ENCODE peak calls at places on chromosomes 16 and 17, in four cellular contexts. J is WTC11, F is K562, L is SK-N-SH. Z is an unnamed sample.

GRCh38 chr17:40284085-40284713 is 3.5 kb upstream of the CDC6 start:
- DNase-seq in J (no peak), L (no peak), F (no peak), Z (no peak)

GRCh38 chr16:324201-324450 is 28.4 kb downstream of the AXIN1 start:
- DNase-seq in F (no peak), J (no peak), L (no peak), Z (no peak)

GRCh38 chr17:1574697-1575471 is 12.3 kb upstream of the PITPNA start:
- DNase-seq in F (no peak), J (peak), L (peak), Z (no peak)

GRCh38 chr17:17877548-17878358 is 41.0 kb upstream of the SREBF1 start:
- DNase-seq in J (peak), L (peak), F (no peak), Z (no peak)

GRCh38 chr17:72665841-72666518 is 426.5 kb downstream of the SLC39A11 start:
- DNase-seq in L (no peak), J (no peak), F (no peak), Z (no peak)

GRCh38 chr16:81251871-81252270 is 13.4 kb downstream of the BCO1 start:
- DNase-seq in J (no peak), F (no peak), L (no peak), Z (no peak)

GRCh38 chr16:79677799-79678525 is 77.4 kb upstream of the MAF start:
- DNase-seq in L (no peak), F (no peak), J (no peak), Z (no peak)

GRCh38 chr17:51152766-51153209 is 571 bp upstream of the NME1 start:
- DNase-seq in L (peak), F (no peak), J (no peak), Z (peak)

GRCh38 chr16:22317001-22317530 is 19.9 kb downstream of the POLR3E start:
- DNase-seq in J (no peak), F (no peak), L (no peak), Z (no peak)

GRCh38 chr16:30948087-30948955 is 547 bp upstream of the ORAI3 start:
- DNase-seq in L (peak), F (peak), J (peak), Z (peak)

GRCh38 chr17:60529806-60530205 is 3.8 kb upstream of the APPBP2 start:
- DNase-seq in F (no peak), J (no peak), L (no peak), Z (no peak)

GRCh38 chr16:86992587-86992986 is 324.6 kb downstream of the C16orf95 start:
- DNase-seq in L (no peak), F (no peak), J (no peak), Z (no peak)

GRCh38 chr17:42287305-42288077 is 807 bp upstream of the STAT5A start:
- DNase-seq in F (peak), J (no peak), L (peak), Z (no peak)

GRCh38 chr17:32746280-32746679 is 130.6 kb downstream of the MYO1D start:
- DNase-seq in F (no peak), J (no peak), L (no peak), Z (no peak)

GRCh38 chr17:42414782-42415409 is 8.2 kb downstream of the CAVIN1 start:
- DNase-seq in J (no peak), L (no peak), F (no peak), Z (no peak)

GRCh38 chr16:71440669-71441347 is 1.0 kb downstream of the TLE7 start:
- DNase-seq in F (peak), J (peak), L (peak), Z (peak)

GRCh38 chr16:76197925-76198324 is 79.3 kb upstream of the CNTNAP4 start:
- DNase-seq in L (peak), F (no peak), J (no peak), Z (no peak)
- TF ChIP-seq FOXJ3 in L (no peak), F (no peak), J (no peak), Z (no peak)

GRCh38 chr17:5241861-5242671 is 7.4 kb upstream of the SCIMP start:
- DNase-seq in J (no peak), F (no peak), L (no peak), Z (no peak)
- TF ChIP-seq FOXJ3 in J (no peak), F (no peak), L (no peak), Z (no peak)

GRCh38 chr17:76543482-76544122 is 3.8 kb downstream of the PRCD start:
- DNase-seq in L (peak), J (no peak), F (no peak), Z (no peak)
- TF ChIP-seq FOXJ3 in L (peak), J (no peak), F (no peak), Z (no peak)

DNA sequence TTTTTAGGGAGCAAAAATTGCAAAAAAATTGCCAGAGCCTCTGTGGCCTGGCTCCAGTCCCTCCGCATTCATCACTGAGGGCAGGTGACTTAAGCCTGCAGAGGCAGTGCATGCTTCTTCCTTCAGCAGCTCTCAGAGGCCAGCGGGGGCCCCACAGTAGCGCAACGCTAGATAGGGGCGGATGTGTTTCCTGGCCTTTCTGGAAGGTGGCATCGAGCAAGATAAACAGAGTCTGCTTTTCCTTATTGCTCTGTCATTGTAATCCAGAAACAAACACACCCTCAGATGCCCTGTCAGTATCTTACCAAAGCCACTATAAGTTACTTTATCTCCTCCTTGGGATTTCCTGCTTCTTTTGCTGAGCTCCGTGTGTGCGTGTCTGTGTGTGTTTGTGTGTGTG is 75.5 kb upstream of the IRX6 start:
- DNase-seq in F (no peak), L (no peak), J (no peak), Z (no peak)
- TF ChIP-seq FOXJ3 in F (no peak), L (no peak), J (no peak), Z (no peak)

DNA sequence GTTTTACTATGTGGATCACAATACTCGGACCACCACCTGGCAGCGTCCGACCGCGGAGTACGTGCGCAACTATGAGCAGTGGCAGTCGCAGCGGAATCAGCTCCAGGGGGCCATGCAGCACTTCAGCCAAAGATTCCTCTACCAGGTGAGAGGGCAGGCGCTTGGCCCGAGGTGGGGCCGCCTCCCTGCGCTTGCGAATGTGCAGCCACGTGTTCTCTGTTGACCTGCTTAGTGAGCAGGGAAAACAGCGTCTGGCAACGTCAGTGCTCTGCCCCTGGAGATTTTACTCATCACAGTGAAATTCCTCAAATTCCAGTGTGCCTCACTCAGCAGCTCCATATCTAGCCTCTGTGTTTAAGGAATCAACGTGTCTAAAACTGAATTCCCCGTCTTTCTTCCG is 33.4 kb upstream of the CLEC18A start:
- DNase-seq in J (peak), L (no peak), F (no peak), Z (no peak)
- TF ChIP-seq FOXJ3 in J (no peak), L (no peak), F (no peak), Z (no peak)

DNA sequence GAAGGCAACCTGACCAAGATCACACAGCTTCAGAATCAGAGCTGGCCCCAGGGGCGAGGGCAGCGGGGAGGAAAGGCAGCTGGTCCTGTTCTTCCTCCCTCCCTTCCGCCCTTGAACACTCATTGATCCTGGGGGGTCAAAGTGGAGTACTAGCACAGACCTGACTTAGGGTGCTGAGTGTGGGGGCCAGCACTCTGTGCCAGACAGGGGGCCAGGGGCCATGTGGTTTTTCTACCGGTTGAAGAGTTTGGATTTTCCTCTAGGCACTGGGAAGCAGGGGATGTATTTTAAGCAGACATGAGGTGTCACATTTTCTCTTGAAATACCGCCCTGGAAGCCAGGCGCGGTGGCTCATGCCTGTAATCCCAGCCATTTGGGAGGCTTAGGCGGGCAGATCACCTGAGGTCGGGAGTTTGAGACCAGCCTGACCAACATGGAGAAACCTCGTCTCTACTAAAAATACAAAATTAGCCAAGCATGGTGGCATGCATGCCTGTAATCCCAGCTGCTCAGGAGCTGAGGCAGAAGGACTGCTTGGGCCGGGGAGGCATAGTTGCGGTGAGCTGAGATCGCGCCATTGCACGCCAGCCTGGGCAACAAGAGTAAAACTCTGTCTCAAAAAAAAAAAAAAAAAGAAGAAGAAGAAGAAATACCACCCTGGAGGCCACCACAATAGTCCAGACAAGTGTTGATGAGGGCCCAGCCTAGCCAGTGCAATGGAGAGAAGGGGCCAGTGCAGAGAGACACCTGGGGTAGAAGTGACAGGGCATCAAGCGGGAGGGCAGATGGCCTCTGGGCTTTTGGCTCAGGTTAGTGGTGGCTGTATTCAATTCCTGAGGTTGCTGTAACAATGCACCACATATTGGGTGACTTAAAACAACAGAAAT is 15.3 kb downstream of the OSBPL7 start:
- DNase-seq in L (peak), J (no peak), F (no peak), Z (no peak)
- TF ChIP-seq FOXJ3 in L (no peak), J (no peak), F (no peak), Z (no peak)

DNA sequence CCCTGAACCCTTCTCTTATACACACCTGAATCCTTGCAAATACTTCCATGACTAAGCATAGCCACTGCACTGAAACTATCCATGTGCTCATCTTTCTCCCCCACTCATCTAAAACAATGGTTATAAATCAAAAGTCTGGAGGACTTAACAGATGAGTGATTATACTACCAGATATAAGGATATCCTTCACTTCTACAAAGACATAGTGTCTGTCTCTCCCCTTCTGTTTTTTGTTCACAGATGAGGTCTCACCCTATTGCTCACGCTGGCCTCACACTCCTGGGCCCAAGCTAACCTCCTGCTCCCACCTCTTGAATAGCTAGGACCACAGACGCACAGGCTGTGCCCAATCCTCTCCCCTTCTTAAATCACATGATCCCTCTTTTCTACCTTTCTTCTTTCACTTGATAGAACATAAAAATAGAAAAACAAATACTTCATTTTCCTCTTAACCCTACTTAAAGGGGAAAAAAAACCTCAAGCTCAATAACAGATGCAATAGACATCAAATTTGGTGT is 19.2 kb downstream of the CEP112 start:
- DNase-seq in J (no peak), L (no peak), F (no peak), Z (no peak)
- TF ChIP-seq FOXJ3 in J (no peak), L (no peak), F (no peak), Z (no peak)

GRCh38 chr16:89048087-89048729 is 45.4 kb upstream of the ACSF3 start:
- DNase-seq in L (no peak), J (no peak), F (no peak), Z (no peak)

GRCh38 chr16:89050868-89051311 is 42.8 kb upstream of the ACSF3 start:
- DNase-seq in J (no peak), L (no peak), F (no peak), Z (no peak)

GRCh38 chr16:89050119-89050867 is 43.4 kb upstream of the ACSF3 start:
- DNase-seq in L (no peak), F (no peak), J (no peak), Z (no peak)

GRCh38 chr16:89048871-89049422 is 44.7 kb upstream of the ACSF3 start:
- DNase-seq in J (no peak), F (no peak), L (no peak), Z (no peak)

DNA sequence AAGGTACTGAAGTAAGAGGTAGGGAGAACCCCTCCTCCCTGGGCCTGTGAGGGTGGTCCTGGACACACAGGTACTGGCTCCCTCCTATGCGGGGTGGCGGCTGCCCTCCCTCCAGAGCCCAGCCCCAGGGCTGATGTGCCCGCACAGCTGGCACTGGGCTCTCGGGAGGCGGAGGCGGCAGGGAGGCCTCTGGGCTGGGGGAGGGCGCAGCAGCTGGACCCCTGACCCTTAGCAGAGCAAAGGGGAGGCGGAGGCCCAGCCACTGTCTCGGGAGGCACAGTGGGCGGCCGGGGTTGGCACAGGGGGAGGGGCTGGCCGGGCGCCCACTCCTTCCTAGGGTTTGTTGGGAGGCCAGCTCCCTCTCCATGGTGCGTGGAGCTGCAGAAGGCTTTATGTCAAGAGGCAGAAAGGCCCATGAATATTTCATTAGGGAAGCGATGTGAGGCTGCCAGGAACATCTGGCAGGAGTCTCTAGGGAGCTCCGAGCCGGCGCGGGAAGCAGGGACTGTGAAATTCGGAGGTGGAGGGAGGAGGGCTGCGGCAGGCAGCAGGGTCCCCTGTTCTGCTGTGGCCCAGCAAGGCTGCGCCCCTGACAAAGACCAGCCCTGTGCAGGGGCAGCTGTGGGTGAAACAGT is 44.1 kb upstream of the ACSF3 start:
- DNase-seq in F (no peak), L (peak), J (no peak), Z (no peak)
- TF ChIP-seq FOXJ3 in F (no peak), L (no peak), J (no peak), Z (no peak)

GRCh38 chr17:7354262-7354781 is 634 bp upstream of the TMEM95 start:
- DNase-seq in J (no peak), F (peak), L (no peak), Z (no peak)
- TF ChIP-seq FOXJ3 in J (no peak), F (no peak), L (no peak), Z (no peak)

GRCh38 chr16:4319454-4319853 is 3.6 kb downstream of the GLIS2 start:
- DNase-seq in J (no peak), L (no peak), F (peak), Z (no peak)
- TF ChIP-seq FOXJ3 in J (no peak), L (no peak), F (no peak), Z (no peak)

Z was measured in HepG2.